ENCODE peak calls at places on chromosomes 2 and 18, in seven cellular contexts. B is NCI-H460, L is ovary, C is bronchial epithelial cell, R is lower lobe of right lung, Y is tibial artery, E is NCI-H1105. P is an unnamed sample.

GRCh38 chr18:12645751-12646203 is 12.1 kb downstream of the SPIRE1 start:
- DNase-seq in B (no peak), L (no peak), C (peak; percentile 59), R (peak; percentile 69), Y (peak; percentile 88), E (peak; percentile 58), P (no peak)

GRCh38 chr2:240252872-240253511 is 112.5 kb upstream of the OTOS start:
- DNase-seq in B (no peak), L (peak; percentile 37), C (no peak), R (peak; percentile 27), Y (no peak), E (no peak), P (peak; percentile 74)

GRCh38 chr2:204982303-204982702 is 437.0 kb downstream of the PARD3B start:
- DNase-seq in B (peak; percentile 8), L (no peak), C (peak; percentile 1), R (no peak), Y (no peak), E (no peak), P (no peak)

GRCh38 chr2:213252206-213252605 is 32.1 kb upstream of the SPAG16 start:
- DNase-seq in B (no peak), L (no peak), C (peak; percentile 28), R (no peak), Y (no peak), E (no peak), P (no peak)

GRCh38 chr2:234022424-234022823 is 28.1 kb upstream of the SPP2 start:
- DNase-seq in B (no peak), L (no peak), C (no peak), R (no peak), Y (no peak), E (no peak), P (no peak)

GRCh38 chr2:99256677-99257076 is 1.2 kb upstream of the LYG2 start:
- DNase-seq in B (no peak), L (no peak), C (peak; percentile 91), R (no peak), Y (no peak), E (no peak), P (no peak)

GRCh38 chr18:76080430-76080829 is 414.6 kb downstream of the ZNF516 start:
- DNase-seq in B (no peak), L (no peak), C (no peak), R (no peak), Y (no peak), E (no peak), P (no peak)

GRCh38 chr2:24984912-24985311 is 13.2 kb upstream of the DNAJC27 start:
- DNase-seq in B (no peak), L (peak; percentile 82), C (no peak), R (no peak), Y (no peak), E (peak; percentile 66), P (no peak)

GRCh38 chr18:8365528-8365927 is 243.7 kb upstream of the RAB12 start:
- DNase-seq in B (no peak), L (no peak), C (no peak), R (no peak), Y (no peak), E (no peak), P (no peak)

GRCh38 chr2:101446869-101447268 is 28.0 kb downstream of the RFX8 start:
- DNase-seq in B (no peak), L (no peak), C (peak; percentile 89), R (no peak), Y (no peak), E (no peak), P (no peak)

GRCh38 chr2:183927367-183928355 is 670.7 kb upstream of the ZNF804A start:
- DNase-seq in B (no peak), L (no peak), C (no peak), R (no peak), Y (no peak), E (no peak), P (no peak)

GRCh38 chr2:101387151-101387807 is at the start of gene CREG2:
- DNase-seq in B (peak; percentile 52), L (peak; percentile 47), C (peak; percentile 30), R (peak; percentile 77), Y (peak; percentile 71), E (peak; percentile 36), P (no peak)

GRCh38 chr2:746697-747096 is 69.5 kb upstream of the TMEM18 start:
- DNase-seq in B (no peak), L (no peak), C (no peak), R (no peak), Y (no peak), E (no peak), P (no peak)

GRCh38 chr2:53131416-53131815 is 636.2 kb upstream of the CHAC2 start:
- DNase-seq in B (no peak), L (no peak), C (peak; percentile 82), R (no peak), Y (no peak), E (no peak), P (no peak)

GRCh38 chr2:40300391-40300790 is 151.5 kb downstream of the SLC8A1 start:
- DNase-seq in B (no peak), L (no peak), C (no peak), R (no peak), Y (no peak), E (no peak), P (no peak)

GRCh38 chr2:232310690-232311089 is 67.9 kb upstream of the ALPP start:
- DNase-seq in B (no peak), L (no peak), C (no peak), R (no peak), Y (no peak), E (no peak), P (no peak)

GRCh38 chr2:33791625-33792024 is 192.5 kb upstream of the FAM98A start:
- DNase-seq in B (peak; percentile 1), L (no peak), C (peak; percentile 72), R (no peak), Y (no peak), E (no peak), P (no peak)

GRCh38 chr2:25349397-25349796 is 7.7 kb upstream of the DNMT3A start:
- DNase-seq in B (no peak), L (no peak), C (peak; percentile 69), R (no peak), Y (no peak), E (no peak), P (no peak)

GRCh38 chr18:10234912-10235439 is 219.5 kb upstream of the APCDD1 start:
- DNase-seq in B (no peak), L (no peak), C (peak; percentile 92), R (no peak), Y (no peak), E (no peak), P (no peak)

GRCh38 chr2:135124924-135125886 is 73.1 kb downstream of the RAB3GAP1 start:
- DNase-seq in B (peak; percentile 2), L (no peak), C (peak; percentile 83), R (no peak), Y (no peak), E (no peak), P (no peak)